ENCODE peak calls at places on chromosome 21, in six cellular contexts. One of them, this sample, is unnamed.

GRCh38 chr21:45433301-45433700 is 28.3 kb downstream of the COL18A1 start:
- DNase-seq in GM12865: no peak
- DNase-seq in activated T-cell treated with anti-CD3 and anti-CD28 coated beads for 1 hour: no peak
- DNase-seq in left ventricle myocardium superior: no peak
- DNase-seq in right lobe of liver: no peak
- DNase-seq in body of pancreas: no peak
- DNase-seq in this sample: no peak

GRCh38 chr21:45898781-45899180 is 82.8 kb upstream of the COL6A1 start:
- DNase-seq in GM12865: no peak
- DNase-seq in activated T-cell treated with anti-CD3 and anti-CD28 coated beads for 1 hour: no peak
- DNase-seq in left ventricle myocardium superior: peak
- DNase-seq in right lobe of liver: peak
- DNase-seq in body of pancreas: no peak
- DNase-seq in this sample: no peak

GRCh38 chr21:44616591-44616926 is 4.7 kb downstream of the KRTAP10-8 start:
- DNase-seq in GM12865: no peak
- DNase-seq in activated T-cell treated with anti-CD3 and anti-CD28 coated beads for 1 hour: no peak
- DNase-seq in left ventricle myocardium superior: no peak
- DNase-seq in right lobe of liver: no peak
- DNase-seq in body of pancreas: no peak
- DNase-seq in this sample: no peak

GRCh38 chr21:46424062-46424591 is 34.6 kb upstream of the DIP2A start:
- DNase-seq in GM12865: no peak
- DNase-seq in activated T-cell treated with anti-CD3 and anti-CD28 coated beads for 1 hour: no peak
- DNase-seq in left ventricle myocardium superior: peak
- DNase-seq in right lobe of liver: no peak
- DNase-seq in body of pancreas: no peak
- DNase-seq in this sample: peak

GRCh38 chr21:17673261-17674020 is 60.7 kb upstream of the BTG3 start:
- DNase-seq in GM12865: no peak
- DNase-seq in activated T-cell treated with anti-CD3 and anti-CD28 coated beads for 1 hour: no peak
- DNase-seq in left ventricle myocardium superior: no peak
- DNase-seq in right lobe of liver: no peak
- DNase-seq in body of pancreas: no peak
- DNase-seq in this sample: no peak

GRCh38 chr21:38857152-38857825 is 51.6 kb downstream of the ETS2 start:
- DNase-seq in GM12865: no peak
- DNase-seq in activated T-cell treated with anti-CD3 and anti-CD28 coated beads for 1 hour: no peak
- DNase-seq in left ventricle myocardium superior: peak
- DNase-seq in right lobe of liver: no peak
- DNase-seq in body of pancreas: no peak
- DNase-seq in this sample: no peak

GRCh38 chr21:38351961-38352521 is 95.2 kb downstream of the KCNJ15 start:
- DNase-seq in GM12865: no peak
- DNase-seq in activated T-cell treated with anti-CD3 and anti-CD28 coated beads for 1 hour: no peak
- DNase-seq in left ventricle myocardium superior: no peak
- DNase-seq in right lobe of liver: no peak
- DNase-seq in body of pancreas: no peak
- DNase-seq in this sample: no peak

GRCh38 chr21:25834376-25834775 is 99.6 kb downstream of the GABPA start:
- DNase-seq in GM12865: no peak
- DNase-seq in activated T-cell treated with anti-CD3 and anti-CD28 coated beads for 1 hour: no peak
- DNase-seq in left ventricle myocardium superior: no peak
- DNase-seq in right lobe of liver: no peak
- DNase-seq in body of pancreas: no peak
- DNase-seq in this sample: no peak

GRCh38 chr21:45817345-45817744 is 164.2 kb upstream of the COL6A1 start:
- DNase-seq in GM12865: no peak
- DNase-seq in activated T-cell treated with anti-CD3 and anti-CD28 coated beads for 1 hour: no peak
- DNase-seq in left ventricle myocardium superior: no peak
- DNase-seq in right lobe of liver: no peak
- DNase-seq in body of pancreas: no peak
- DNase-seq in this sample: peak

GRCh38 chr21:46226920-46227599 is 1.5 kb downstream of the LSS start:
- DNase-seq in GM12865: peak
- DNase-seq in activated T-cell treated with anti-CD3 and anti-CD28 coated beads for 1 hour: no peak
- DNase-seq in left ventricle myocardium superior: no peak
- DNase-seq in right lobe of liver: no peak
- DNase-seq in body of pancreas: peak
- DNase-seq in this sample: no peak

GRCh38 chr21:38083534-38083933 is 167.3 kb upstream of the KCNJ6 start:
- DNase-seq in GM12865: no peak
- DNase-seq in activated T-cell treated with anti-CD3 and anti-CD28 coated beads for 1 hour: no peak
- DNase-seq in left ventricle myocardium superior: no peak
- DNase-seq in right lobe of liver: no peak
- DNase-seq in body of pancreas: no peak
- DNase-seq in this sample: no peak

GRCh38 chr21:25039461-25040380 is 567.6 kb downstream of the MRPL39 start:
- DNase-seq in GM12865: peak
- DNase-seq in activated T-cell treated with anti-CD3 and anti-CD28 coated beads for 1 hour: no peak
- DNase-seq in left ventricle myocardium superior: no peak
- DNase-seq in right lobe of liver: no peak
- DNase-seq in body of pancreas: no peak
- DNase-seq in this sample: peak

GRCh38 chr21:36104306-36105300 is 30.3 kb upstream of the CBR3 start:
- DNase-seq in GM12865: peak
- DNase-seq in activated T-cell treated with anti-CD3 and anti-CD28 coated beads for 1 hour: peak
- DNase-seq in left ventricle myocardium superior: peak
- DNase-seq in right lobe of liver: peak
- DNase-seq in body of pancreas: peak
- DNase-seq in this sample: peak

GRCh38 chr21:29453511-29453910 is 154.8 kb downstream of the BACH1 start:
- DNase-seq in GM12865: peak
- DNase-seq in activated T-cell treated with anti-CD3 and anti-CD28 coated beads for 1 hour: no peak
- DNase-seq in left ventricle myocardium superior: no peak
- DNase-seq in right lobe of liver: no peak
- DNase-seq in body of pancreas: no peak
- DNase-seq in this sample: no peak

GRCh38 chr21:31558839-31559367 is 100.6 kb upstream of the SOD1 start:
- DNase-seq in GM12865: peak
- DNase-seq in activated T-cell treated with anti-CD3 and anti-CD28 coated beads for 1 hour: peak
- DNase-seq in left ventricle myocardium superior: peak
- DNase-seq in right lobe of liver: peak
- DNase-seq in body of pancreas: peak
- DNase-seq in this sample: peak

This sample was measured in retina.